ENCODE peak calls at places on chromosomes 1 and 21, in seven cellular contexts. One of them, this sample, is unnamed.
A peak's percentile ranks its signal among the peaks of the same experiment; 100 is the strongest.

GRCh38 chr1:152461544-152461943 is 47.5 kb upstream of the CRNN start:
- DNase-seq in nephron progenitor cell: peak; percentile 11
- DNase-seq in stimulated activated CD4-positive, alpha-beta T cell treated with anti-CD3 and anti-CD28 coated beads, Interleukin-12 subunit alpha, Interleukin-12 subunit beta, amount 100 ng/mL, for 4 hours: peak; percentile 40
- DNase-seq in activated T-cell treated with anti-CD3 and anti-CD28 coated beads, Interleukin-2, amount 50 U/mL, for 72 hours: peak; percentile 63
- DNase-seq in ovary: no peak
- DNase-seq in anterior cingulate cortex: no peak
- DNase-seq in BJ: no peak
- DNase-seq in this sample: peak; percentile 6

GRCh38 chr1:23854568-23854967 is 13.5 kb downstream of the FUCA1 start:
- DNase-seq in nephron progenitor cell: no peak
- DNase-seq in stimulated activated CD4-positive, alpha-beta T cell treated with anti-CD3 and anti-CD28 coated beads, Interleukin-12 subunit alpha, Interleukin-12 subunit beta, amount 100 ng/mL, for 4 hours: no peak
- DNase-seq in activated T-cell treated with anti-CD3 and anti-CD28 coated beads, Interleukin-2, amount 50 U/mL, for 72 hours: no peak
- DNase-seq in ovary: no peak
- DNase-seq in anterior cingulate cortex: no peak
- DNase-seq in BJ: no peak
- DNase-seq in this sample: no peak

GRCh38 chr1:76786232-76786631 is 81.0 kb upstream of the ST6GALNAC5 start:
- DNase-seq in nephron progenitor cell: no peak
- DNase-seq in stimulated activated CD4-positive, alpha-beta T cell treated with anti-CD3 and anti-CD28 coated beads, Interleukin-12 subunit alpha, Interleukin-12 subunit beta, amount 100 ng/mL, for 4 hours: no peak
- DNase-seq in activated T-cell treated with anti-CD3 and anti-CD28 coated beads, Interleukin-2, amount 50 U/mL, for 72 hours: no peak
- DNase-seq in ovary: no peak
- DNase-seq in anterior cingulate cortex: no peak
- DNase-seq in BJ: no peak
- DNase-seq in this sample: no peak

GRCh38 chr21:34205811-34206635 is 132.6 kb downstream of the MRPS6 start:
- DNase-seq in nephron progenitor cell: no peak
- DNase-seq in stimulated activated CD4-positive, alpha-beta T cell treated with anti-CD3 and anti-CD28 coated beads, Interleukin-12 subunit alpha, Interleukin-12 subunit beta, amount 100 ng/mL, for 4 hours: no peak
- DNase-seq in activated T-cell treated with anti-CD3 and anti-CD28 coated beads, Interleukin-2, amount 50 U/mL, for 72 hours: no peak
- DNase-seq in ovary: no peak
- DNase-seq in anterior cingulate cortex: no peak
- DNase-seq in BJ: no peak
- DNase-seq in this sample: no peak

GRCh38 chr1:153190373-153190772 is 12.9 kb upstream of the LELP1 start:
- DNase-seq in nephron progenitor cell: no peak
- DNase-seq in stimulated activated CD4-positive, alpha-beta T cell treated with anti-CD3 and anti-CD28 coated beads, Interleukin-12 subunit alpha, Interleukin-12 subunit beta, amount 100 ng/mL, for 4 hours: no peak
- DNase-seq in activated T-cell treated with anti-CD3 and anti-CD28 coated beads, Interleukin-2, amount 50 U/mL, for 72 hours: no peak
- DNase-seq in ovary: no peak
- DNase-seq in anterior cingulate cortex: no peak
- DNase-seq in BJ: no peak
- DNase-seq in this sample: no peak

GRCh38 chr1:2534775-2535387 is 4.8 kb upstream of the HES5 start:
- DNase-seq in nephron progenitor cell: no peak
- DNase-seq in stimulated activated CD4-positive, alpha-beta T cell treated with anti-CD3 and anti-CD28 coated beads, Interleukin-12 subunit alpha, Interleukin-12 subunit beta, amount 100 ng/mL, for 4 hours: no peak
- DNase-seq in activated T-cell treated with anti-CD3 and anti-CD28 coated beads, Interleukin-2, amount 50 U/mL, for 72 hours: no peak
- DNase-seq in ovary: no peak
- DNase-seq in anterior cingulate cortex: no peak
- DNase-seq in BJ: no peak
- DNase-seq in this sample: no peak

GRCh38 chr1:65253800-65254319 is 55.5 kb upstream of the DNAJC6 start:
- DNase-seq in nephron progenitor cell: no peak
- DNase-seq in stimulated activated CD4-positive, alpha-beta T cell treated with anti-CD3 and anti-CD28 coated beads, Interleukin-12 subunit alpha, Interleukin-12 subunit beta, amount 100 ng/mL, for 4 hours: no peak
- DNase-seq in activated T-cell treated with anti-CD3 and anti-CD28 coated beads, Interleukin-2, amount 50 U/mL, for 72 hours: no peak
- DNase-seq in ovary: no peak
- DNase-seq in anterior cingulate cortex: no peak
- DNase-seq in BJ: no peak
- DNase-seq in this sample: no peak

GRCh38 chr1:43776043-43776761 is 68.9 kb downstream of the ST3GAL3 start:
- DNase-seq in nephron progenitor cell: no peak
- DNase-seq in stimulated activated CD4-positive, alpha-beta T cell treated with anti-CD3 and anti-CD28 coated beads, Interleukin-12 subunit alpha, Interleukin-12 subunit beta, amount 100 ng/mL, for 4 hours: no peak
- DNase-seq in activated T-cell treated with anti-CD3 and anti-CD28 coated beads, Interleukin-2, amount 50 U/mL, for 72 hours: no peak
- DNase-seq in ovary: no peak
- DNase-seq in anterior cingulate cortex: no peak
- DNase-seq in BJ: no peak
- DNase-seq in this sample: peak; percentile 74

GRCh38 chr1:1835546-1835945 is 55.3 kb downstream of the GNB1 start:
- DNase-seq in nephron progenitor cell: no peak
- DNase-seq in stimulated activated CD4-positive, alpha-beta T cell treated with anti-CD3 and anti-CD28 coated beads, Interleukin-12 subunit alpha, Interleukin-12 subunit beta, amount 100 ng/mL, for 4 hours: no peak
- DNase-seq in activated T-cell treated with anti-CD3 and anti-CD28 coated beads, Interleukin-2, amount 50 U/mL, for 72 hours: no peak
- DNase-seq in ovary: no peak
- DNase-seq in anterior cingulate cortex: no peak
- DNase-seq in BJ: no peak
- DNase-seq in this sample: no peak

GRCh38 chr1:214331827-214332423 is 51.0 kb downstream of the SMYD2 start:
- DNase-seq in nephron progenitor cell: peak; percentile 69
- DNase-seq in stimulated activated CD4-positive, alpha-beta T cell treated with anti-CD3 and anti-CD28 coated beads, Interleukin-12 subunit alpha, Interleukin-12 subunit beta, amount 100 ng/mL, for 4 hours: peak; percentile 52
- DNase-seq in activated T-cell treated with anti-CD3 and anti-CD28 coated beads, Interleukin-2, amount 50 U/mL, for 72 hours: peak; percentile 75
- DNase-seq in ovary: no peak
- DNase-seq in anterior cingulate cortex: no peak
- DNase-seq in BJ: no peak
- DNase-seq in this sample: no peak

GRCh38 chr1:71490432-71490831 is 409.6 kb upstream of the ZRANB2 start:
- DNase-seq in nephron progenitor cell: no peak
- DNase-seq in stimulated activated CD4-positive, alpha-beta T cell treated with anti-CD3 and anti-CD28 coated beads, Interleukin-12 subunit alpha, Interleukin-12 subunit beta, amount 100 ng/mL, for 4 hours: no peak
- DNase-seq in activated T-cell treated with anti-CD3 and anti-CD28 coated beads, Interleukin-2, amount 50 U/mL, for 72 hours: no peak
- DNase-seq in ovary: no peak
- DNase-seq in anterior cingulate cortex: no peak
- DNase-seq in BJ: no peak
- DNase-seq in this sample: no peak

GRCh38 chr1:77514871-77515776 is 167.3 kb downstream of the ZZZ3 start:
- DNase-seq in nephron progenitor cell: peak; percentile 26
- DNase-seq in stimulated activated CD4-positive, alpha-beta T cell treated with anti-CD3 and anti-CD28 coated beads, Interleukin-12 subunit alpha, Interleukin-12 subunit beta, amount 100 ng/mL, for 4 hours: no peak
- DNase-seq in activated T-cell treated with anti-CD3 and anti-CD28 coated beads, Interleukin-2, amount 50 U/mL, for 72 hours: no peak
- DNase-seq in ovary: no peak
- DNase-seq in anterior cingulate cortex: peak; percentile 12
- DNase-seq in BJ: peak; percentile 62
- DNase-seq in this sample: no peak

GRCh38 chr1:8259498-8260290 is 58.2 kb upstream of the SLC45A1 start:
- DNase-seq in nephron progenitor cell: no peak
- DNase-seq in stimulated activated CD4-positive, alpha-beta T cell treated with anti-CD3 and anti-CD28 coated beads, Interleukin-12 subunit alpha, Interleukin-12 subunit beta, amount 100 ng/mL, for 4 hours: no peak
- DNase-seq in activated T-cell treated with anti-CD3 and anti-CD28 coated beads, Interleukin-2, amount 50 U/mL, for 72 hours: no peak
- DNase-seq in ovary: peak; percentile 62
- DNase-seq in anterior cingulate cortex: no peak
- DNase-seq in BJ: peak; percentile 24
- DNase-seq in this sample: peak; percentile 25

GRCh38 chr21:31908106-31909031 is 35.5 kb downstream of the HUNK start:
- DNase-seq in nephron progenitor cell: no peak
- DNase-seq in stimulated activated CD4-positive, alpha-beta T cell treated with anti-CD3 and anti-CD28 coated beads, Interleukin-12 subunit alpha, Interleukin-12 subunit beta, amount 100 ng/mL, for 4 hours: no peak
- DNase-seq in activated T-cell treated with anti-CD3 and anti-CD28 coated beads, Interleukin-2, amount 50 U/mL, for 72 hours: no peak
- DNase-seq in ovary: no peak
- DNase-seq in anterior cingulate cortex: no peak
- DNase-seq in BJ: peak; percentile 81
- DNase-seq in this sample: no peak

GRCh38 chr1:202892501-202892900 is 3.6 kb upstream of the RABIF start:
- DNase-seq in nephron progenitor cell: no peak
- DNase-seq in stimulated activated CD4-positive, alpha-beta T cell treated with anti-CD3 and anti-CD28 coated beads, Interleukin-12 subunit alpha, Interleukin-12 subunit beta, amount 100 ng/mL, for 4 hours: no peak
- DNase-seq in activated T-cell treated with anti-CD3 and anti-CD28 coated beads, Interleukin-2, amount 50 U/mL, for 72 hours: no peak
- DNase-seq in ovary: no peak
- DNase-seq in anterior cingulate cortex: no peak
- DNase-seq in BJ: no peak
- DNase-seq in this sample: no peak

GRCh38 chr1:178579562-178579961 is 66.7 kb downstream of the TEX35 start:
- DNase-seq in nephron progenitor cell: no peak
- DNase-seq in stimulated activated CD4-positive, alpha-beta T cell treated with anti-CD3 and anti-CD28 coated beads, Interleukin-12 subunit alpha, Interleukin-12 subunit beta, amount 100 ng/mL, for 4 hours: no peak
- DNase-seq in activated T-cell treated with anti-CD3 and anti-CD28 coated beads, Interleukin-2, amount 50 U/mL, for 72 hours: no peak
- DNase-seq in ovary: no peak
- DNase-seq in anterior cingulate cortex: no peak
- DNase-seq in BJ: no peak
- DNase-seq in this sample: no peak

GRCh38 chr1:161357073-161357472 is 10.6 kb downstream of the CFAP126 start:
- DNase-seq in nephron progenitor cell: no peak
- DNase-seq in stimulated activated CD4-positive, alpha-beta T cell treated with anti-CD3 and anti-CD28 coated beads, Interleukin-12 subunit alpha, Interleukin-12 subunit beta, amount 100 ng/mL, for 4 hours: no peak
- DNase-seq in activated T-cell treated with anti-CD3 and anti-CD28 coated beads, Interleukin-2, amount 50 U/mL, for 72 hours: no peak
- DNase-seq in ovary: no peak
- DNase-seq in anterior cingulate cortex: no peak
- DNase-seq in BJ: no peak
- DNase-seq in this sample: no peak

This sample was measured in amniotic stem cell.